ENCODE peak calls at places on chromosomes 16 and 17, in nine cellular contexts. R, D, P, K, W, J, I, T and G are unnamed samples.

GRCh38 chr16:81956213-81956948 is 54.9 kb downstream of the SDR42E1 start:
- DNase-seq in K (no peak), P (peak; percentile 24), W (no peak), J (no peak), I (no peak), D (no peak), T (no peak), R (no peak), G (no peak)

GRCh38 chr17:21275047-21275578 is 9.4 kb upstream of the MAP2K3 start:
- DNase-seq in J (no peak), P (no peak), W (no peak), D (no peak), T (peak; percentile 30), I (no peak), R (no peak), K (no peak), G (peak; percentile 31)

GRCh38 chr16:46982335-46982734 is 8.9 kb upstream of the DNAJA2 start:
- DNase-seq in W (no peak), P (no peak), T (no peak), R (no peak), J (no peak), I (no peak), K (no peak), D (no peak), G (no peak)

GRCh38 chr17:33893192-33893591 is 361.9 kb upstream of the CCL2 start:
- DNase-seq in W (no peak), J (no peak), I (no peak), D (no peak), P (no peak), T (no peak), R (no peak), K (no peak), G (no peak)

GRCh38 chr17:7383742-7384488 is 3.0 kb downstream of the TNK1 start:
- DNase-seq in K (peak; percentile 83), J (peak; percentile 80), W (no peak), D (no peak), I (no peak), P (no peak), R (peak; percentile 72), T (peak; percentile 91), G (no peak)

GRCh38 chr17:8382052-8382879 is 727 bp downstream of the RPL26 start:
- DNase-seq in T (peak; percentile 31), D (no peak), R (peak; percentile 36), J (no peak), I (no peak), P (no peak), K (no peak), W (no peak), G (no peak)

GRCh38 chr16:54517181-54517580 is 230.6 kb upstream of the IRX3 start:
- DNase-seq in J (no peak), P (no peak), W (no peak), D (no peak), I (no peak), R (no peak), K (no peak), T (no peak), G (no peak)

GRCh38 chr16:56115817-56116576 is 75.3 kb upstream of the GNAO1 start:
- DNase-seq in I (peak; percentile 20), W (no peak), P (no peak), K (no peak), R (no peak), D (no peak), J (no peak), T (peak; percentile 20), G (no peak)

GRCh38 chr17:8123695-8124349 is at the start of gene HES7:
- DNase-seq in D (no peak), W (peak; percentile 62), J (no peak), T (peak; percentile 82), P (no peak), K (no peak), R (no peak), I (no peak), G (no peak)

GRCh38 chr17:79800325-79801155 is 3.7 kb upstream of the CBX8 start:
- DNase-seq in P (peak; percentile 59), D (no peak), W (no peak), I (no peak), T (peak; percentile 84), R (peak; percentile 68), K (no peak), J (peak; percentile 40), G (no peak)